ENCODE peak calls at places on chromosomes 3 and 15, in nine cellular contexts. E, N, P, D, I, F, Q, C and T are unnamed samples.

GRCh38 chr3:123313889-123314288 is 112.1 kb downstream of the SEC22A start:
- DNase-seq in E (no peak), N (no peak), P (no peak), D (no peak), I (no peak), F (no peak), Q (no peak), C (no peak), T (no peak)

GRCh38 chr3:113223831-113224240 is 12.5 kb downstream of the BOC start:
- DNase-seq in E (peak), N (no peak), P (no peak), D (no peak), I (no peak), F (no peak), Q (peak), C (peak), T (no peak)

GRCh38 chr3:56858331-56858730 is 56.6 kb upstream of the ARHGEF3 start:
- DNase-seq in E (no peak), N (no peak), P (no peak), D (no peak), I (no peak), F (peak), Q (no peak), C (no peak), T (no peak)

GRCh38 chr3:76646921-76647562 is 392.9 kb upstream of the ROBO2 start:
- DNase-seq in E (no peak), N (no peak), P (no peak), D (no peak), I (no peak), F (no peak), Q (no peak), C (no peak), T (no peak)

GRCh38 chr3:141795719-141796435 is 32.7 kb downstream of the GRK7 start:
- DNase-seq in E (peak), N (no peak), P (no peak), D (peak), I (peak), F (peak), Q (no peak), C (peak), T (no peak)

GRCh38 chr15:57354436-57355123 is 21.7 kb upstream of the CGNL1 start:
- DNase-seq in E (no peak), N (no peak), P (no peak), D (no peak), I (no peak), F (no peak), Q (no peak), C (no peak), T (no peak)

GRCh38 chr3:156449712-156450574 is 105.0 kb downstream of the SSR3 start:
- DNase-seq in E (no peak), N (no peak), P (peak), D (no peak), I (peak), F (peak), Q (no peak), C (peak), T (no peak)

GRCh38 chr3:50600841-50601591 is 10.6 kb downstream of the CISH start:
- DNase-seq in E (peak), N (peak), P (peak), D (peak), I (peak), F (peak), Q (no peak), C (peak), T (peak)

GRCh38 chr3:10774825-10775224 is 41.2 kb upstream of the SLC6A11 start:
- DNase-seq in E (no peak), N (no peak), P (no peak), D (peak), I (no peak), F (no peak), Q (no peak), C (no peak), T (no peak)

GRCh38 chr3:13143381-13144004 is 70.3 kb upstream of the IQSEC1 start:
- DNase-seq in E (peak), N (peak), P (peak), D (peak), I (no peak), F (no peak), Q (no peak), C (no peak), T (no peak)

GRCh38 chr3:107752202-107752990 is 229.6 kb downstream of the BBX start:
- DNase-seq in E (no peak), N (no peak), P (no peak), D (no peak), I (no peak), F (no peak), Q (no peak), C (no peak), T (no peak)

GRCh38 chr3:9196009-9196408 is 53.4 kb downstream of the SRGAP3 start:
- DNase-seq in E (no peak), N (no peak), P (no peak), D (no peak), I (no peak), F (no peak), Q (no peak), C (no peak), T (no peak)

GRCh38 chr15:84818221-84819131 is 1.3 kb downstream of the ALPK3 start:
- DNase-seq in E (no peak), N (no peak), P (peak), D (no peak), I (peak), F (no peak), Q (no peak), C (no peak), T (no peak)

GRCh38 chr3:169390310-169390731 is 273.2 kb downstream of the MECOM start:
- DNase-seq in E (peak), N (no peak), P (no peak), D (no peak), I (no peak), F (no peak), Q (no peak), C (no peak), T (no peak)

GRCh38 chr15:65979837-65980236 is 110.5 kb downstream of the RAB11A start:
- DNase-seq in E (no peak), N (no peak), P (no peak), D (no peak), I (no peak), F (no peak), Q (no peak), C (no peak), T (no peak)

GRCh38 chr15:98753726-98754125 is 105.4 kb downstream of the IGF1R start:
- DNase-seq in E (no peak), N (no peak), P (no peak), D (no peak), I (no peak), F (no peak), Q (no peak), C (no peak), T (no peak)

GRCh38 chr15:101266034-101266433 is 11.3 kb downstream of the SELENOS start:
- DNase-seq in E (no peak), N (no peak), P (no peak), D (no peak), I (no peak), F (no peak), Q (no peak), C (no peak), T (no peak)

GRCh38 chr3:68256635-68257034 is 602.2 kb upstream of the SUCLG2 start:
- DNase-seq in E (no peak), N (no peak), P (no peak), D (no peak), I (peak), F (no peak), Q (no peak), C (no peak), T (no peak)

GRCh38 chr15:99998661-99999101 is 265.4 kb upstream of the LYSMD4 start:
- DNase-seq in E (no peak), N (peak), P (no peak), D (no peak), I (no peak), F (peak), Q (no peak), C (no peak), T (peak)

GRCh38 chr15:48802867-48803266 is 8.0 kb downstream of the CEP152 start:
- DNase-seq in E (no peak), N (no peak), P (no peak), D (no peak), I (no peak), F (no peak), Q (no peak), C (no peak), T (no peak)

GRCh38 chr3:149382518-149382917 is 5.1 kb upstream of the TM4SF1 start:
- DNase-seq in E (no peak), N (no peak), P (no peak), D (no peak), I (no peak), F (no peak), Q (no peak), C (no peak), T (no peak)

GRCh38 chr15:70451861-70452653 is 311.3 kb downstream of the UACA start:
- DNase-seq in E (peak), N (no peak), P (peak), D (no peak), I (no peak), F (no peak), Q (no peak), C (no peak), T (peak)

GRCh38 chr3:187848396-187848795 is 103.1 kb upstream of the BCL6 start:
- DNase-seq in E (no peak), N (no peak), P (no peak), D (no peak), I (no peak), F (no peak), Q (no peak), C (no peak), T (no peak)

GRCh38 chr15:33700695-33701303 is 267.5 kb upstream of the CHRM5 start:
- DNase-seq in E (peak), N (peak), P (peak), D (peak), I (peak), F (peak), Q (peak), C (peak), T (peak)

GRCh38 chr15:83289160-83289559 is 4.7 kb upstream of the BNC1 start:
- DNase-seq in E (no peak), N (no peak), P (no peak), D (no peak), I (no peak), F (no peak), Q (no peak), C (no peak), T (no peak)

GRCh38 chr3:66039590-66039887 is 821 bp upstream of the MAGI1 start:
- DNase-seq in E (peak), N (no peak), P (peak), D (peak), I (peak), F (no peak), Q (no peak), C (no peak), T (peak)

GRCh38 chr3:122609798-122610559 is 32.5 kb downstream of the PARP15 start:
- DNase-seq in E (no peak), N (no peak), P (no peak), D (no peak), I (no peak), F (no peak), Q (peak), C (no peak), T (no peak)

GRCh38 chr15:85324202-85324601 is 56.2 kb upstream of the AKAP13 start:
- DNase-seq in E (no peak), N (no peak), P (no peak), D (no peak), I (no peak), F (no peak), Q (no peak), C (no peak), T (no peak)

GRCh38 chr15:47422901-47423300 is 294.4 kb upstream of the SEMA6D start:
- DNase-seq in E (no peak), N (no peak), P (no peak), D (no peak), I (no peak), F (no peak), Q (no peak), C (no peak), T (no peak)

GRCh38 chr15:58951388-58952060 is 18.0 kb upstream of the SLTM start:
- DNase-seq in E (no peak), N (no peak), P (no peak), D (no peak), I (no peak), F (peak), Q (no peak), C (no peak), T (no peak)

GRCh38 chr15:69035918-69036258 is 21.4 kb downstream of the NOX5 start:
- DNase-seq in E (no peak), N (no peak), P (no peak), D (no peak), I (no peak), F (no peak), Q (no peak), C (no peak), T (no peak)

GRCh38 chr3:157247391-157247790 is 87.4 kb upstream of the CCNL1 start:
- DNase-seq in E (no peak), N (no peak), P (no peak), D (no peak), I (no peak), F (no peak), Q (no peak), C (no peak), T (no peak)

GRCh38 chr15:91515188-91515754 is 338.2 kb upstream of the SLCO3A1 start:
- DNase-seq in E (no peak), N (no peak), P (no peak), D (peak), I (no peak), F (no peak), Q (no peak), C (no peak), T (no peak)

GRCh38 chr3:140117111-140117526 is 182.1 kb downstream of the CLSTN2 start:
- DNase-seq in E (no peak), N (no peak), P (no peak), D (no peak), I (no peak), F (no peak), Q (no peak), C (no peak), T (no peak)

GRCh38 chr3:187210091-187210490 is 12.8 kb downstream of the RTP1 start:
- DNase-seq in E (no peak), N (no peak), P (no peak), D (no peak), I (no peak), F (no peak), Q (no peak), C (no peak), T (no peak)

GRCh38 chr15:58554758-58555157 is 123.0 kb downstream of the LIPC start:
- DNase-seq in E (no peak), N (no peak), P (no peak), D (no peak), I (no peak), F (no peak), Q (no peak), C (no peak), T (no peak)

GRCh38 chr3:66615643-66616301 is 115.0 kb upstream of the LRIG1 start:
- DNase-seq in E (no peak), N (no peak), P (no peak), D (no peak), I (no peak), F (peak), Q (no peak), C (no peak), T (no peak)

GRCh38 chr3:185188816-185189215 is 36.0 kb upstream of the C3orf70 start:
- DNase-seq in E (no peak), N (no peak), P (no peak), D (no peak), I (no peak), F (no peak), Q (no peak), C (no peak), T (no peak)

GRCh38 chr15:58515807-58516206 is 84.0 kb downstream of the LIPC start:
- DNase-seq in E (no peak), N (no peak), P (no peak), D (no peak), I (no peak), F (no peak), Q (no peak), C (no peak), T (no peak)

GRCh38 chr15:63970723-63971426 is 75.4 kb downstream of the DAPK2 start:
- DNase-seq in E (no peak), N (no peak), P (no peak), D (no peak), I (no peak), F (no peak), Q (peak), C (no peak), T (no peak)

GRCh38 chr3:45105855-45106655 is 40.1 kb downstream of the CDCP1 start:
- DNase-seq in E (no peak), N (no peak), P (peak), D (peak), I (no peak), F (no peak), Q (no peak), C (peak), T (no peak)
- TF ChIP-seq POLR2AphosphoS5 in E (no peak), N (no peak), P (no peak), D (no peak), I (no peak), F (no peak), Q (no peak), C (no peak), T (no peak)

GRCh38 chr3:46844397-46844796 is 18.8 kb downstream of the MYL3 start:
- DNase-seq in E (no peak), N (no peak), P (no peak), D (no peak), I (no peak), F (no peak), Q (no peak), C (no peak), T (no peak)

GRCh38 chr3:46845397-46845859 is 17.8 kb downstream of the MYL3 start:
- DNase-seq in E (peak), N (no peak), P (peak), D (peak), I (peak), F (no peak), Q (no peak), C (no peak), T (peak)

GRCh38 chr3:46846624-46847542 is 16.4 kb downstream of the MYL3 start:
- DNase-seq in E (no peak), N (no peak), P (no peak), D (no peak), I (no peak), F (no peak), Q (no peak), C (no peak), T (peak)

GRCh38 chr3:46844851-46845250 is 18.4 kb downstream of the MYL3 start:
- DNase-seq in E (no peak), N (no peak), P (no peak), D (no peak), I (peak), F (no peak), Q (no peak), C (no peak), T (no peak)

DNA sequence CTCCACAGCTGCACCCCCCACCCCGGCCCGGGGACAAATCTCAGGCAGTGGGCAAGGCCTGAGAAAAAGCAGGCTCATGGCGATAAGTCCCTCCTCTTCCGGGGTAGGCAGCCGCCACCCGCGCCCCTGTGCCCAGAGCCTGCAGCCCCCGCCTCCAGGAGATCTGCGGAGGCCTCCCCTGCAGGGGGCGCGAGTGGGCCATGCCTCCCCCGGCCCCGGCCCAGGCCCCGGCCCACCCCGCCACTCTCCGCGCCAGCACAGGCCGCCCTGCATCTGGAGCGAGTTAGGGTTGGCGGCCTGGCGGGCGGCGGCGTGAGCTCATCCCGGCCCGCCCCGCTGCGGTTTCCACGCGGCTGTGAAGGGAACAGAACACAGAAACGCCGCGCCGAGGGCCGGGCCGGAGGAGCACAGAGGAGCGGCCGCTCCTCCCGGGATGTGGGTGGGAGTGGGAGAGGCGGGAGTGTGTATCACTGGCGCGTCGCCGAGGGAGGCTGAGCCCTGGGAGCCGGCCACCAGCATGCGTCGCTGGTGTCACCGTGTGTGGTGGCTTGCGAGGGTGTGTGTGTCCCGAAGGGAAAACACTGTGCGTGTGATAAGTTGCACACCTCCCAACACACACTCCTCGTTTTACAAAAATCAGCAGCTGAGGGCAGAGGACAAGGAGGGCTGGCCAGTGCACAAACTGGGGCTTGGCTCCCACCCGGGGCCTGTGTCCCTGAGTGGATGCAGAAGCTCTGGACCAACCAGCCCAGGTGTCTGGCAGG is 17.2 kb downstream of the MYL3 start:
- DNase-seq in E (peak), N (peak), P (peak), D (peak), I (peak), F (peak), Q (peak), C (peak), T (peak)
- TF ChIP-seq POLR2AphosphoS5 in E (no peak), N (no peak), P (no peak), D (no peak), I (no peak), F (no peak), Q (no peak), C (no peak), T (no peak)

DNA sequence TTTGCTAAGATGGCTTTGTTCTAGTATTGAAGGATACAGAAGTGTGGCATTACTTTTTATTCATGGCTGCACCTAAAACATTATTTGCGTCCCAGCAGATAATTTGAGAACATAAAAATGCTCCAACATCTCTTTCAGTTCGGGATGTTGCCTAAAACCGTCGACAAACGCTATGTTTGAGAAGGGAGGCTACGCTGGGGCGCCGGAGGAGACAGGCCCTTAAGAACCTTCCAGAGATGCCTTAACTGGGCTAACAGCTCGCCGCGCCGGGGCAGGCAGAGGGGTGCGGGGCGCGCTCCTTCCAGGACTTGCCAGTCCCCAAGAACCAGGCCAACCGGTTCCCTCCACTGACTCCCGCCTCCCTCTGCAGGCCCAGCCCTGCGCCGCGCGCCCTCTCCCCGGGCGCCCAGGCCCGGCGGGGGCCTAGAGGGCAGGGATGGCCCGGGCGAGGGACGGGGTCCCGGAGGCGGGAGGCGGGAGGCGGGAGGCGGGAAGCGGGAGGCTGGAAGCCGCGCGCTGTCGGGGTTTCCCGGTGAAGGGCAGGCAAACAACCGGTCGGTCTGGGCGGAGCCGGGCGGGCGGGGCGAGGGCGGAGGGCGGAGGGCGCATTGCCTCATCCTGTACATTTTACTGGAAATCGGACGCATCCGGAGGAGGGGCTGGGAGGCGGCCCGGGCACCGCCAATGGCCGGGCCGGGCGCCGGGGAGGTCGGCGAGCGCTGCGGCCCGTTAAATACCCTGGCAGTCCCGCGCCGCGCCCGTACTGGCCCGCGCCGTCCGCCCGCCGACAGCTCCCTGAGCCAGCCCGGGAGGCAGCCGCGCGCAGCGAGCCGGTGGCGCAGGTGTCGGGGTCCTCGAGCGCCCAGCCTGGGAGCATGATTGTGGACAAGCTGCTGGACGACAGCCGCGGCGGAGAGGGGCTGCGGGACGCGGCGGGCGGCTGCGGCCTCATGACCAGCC is at the start of gene NFKBIZ:
- DNase-seq in E (peak), N (peak), P (peak), D (peak), I (peak), F (peak), Q (peak), C (no peak), T (peak)
- TF ChIP-seq POLR2AphosphoS5 in E (peak), N (peak), P (peak), D (peak), I (peak), F (peak), Q (peak), C (no peak), T (peak)

DNA sequence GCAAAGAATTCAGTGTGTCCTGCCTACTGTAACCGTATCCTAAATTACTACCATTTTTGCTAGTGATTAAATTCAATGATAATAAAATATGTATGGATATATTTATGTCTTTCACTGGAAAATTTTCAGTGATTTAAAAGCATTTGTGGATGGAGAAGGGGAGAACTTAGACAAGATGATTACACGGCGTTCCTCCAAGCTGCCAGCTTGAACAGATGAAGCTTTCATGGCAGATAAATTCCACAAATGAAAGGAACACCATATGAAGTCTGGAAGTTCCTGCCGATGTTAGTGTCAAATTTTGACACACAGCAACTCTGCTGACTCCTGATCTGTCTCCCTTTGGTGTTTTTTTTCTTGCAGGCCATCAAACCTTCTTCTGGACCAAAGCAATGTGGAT is 364.7 kb downstream of the EPHA3 start:
- DNase-seq in E (no peak), N (no peak), P (no peak), D (no peak), I (no peak), F (no peak), Q (no peak), C (no peak), T (no peak)
- TF ChIP-seq POLR2AphosphoS5 in E (no peak), N (no peak), P (no peak), D (no peak), I (no peak), F (no peak), Q (no peak), C (no peak), T (no peak)